ENCODE peak calls at places on chromosomes 13 and 19, in seven cellular contexts. P is fibroblast of lung, U is T-helper 9 cell, C is sciatic nerve, S is type B pancreatic cell, Y is H7, T is activated B cell treated with CpG ODN at 0.5 μM for 24 hours. G is an unnamed sample.
A peak's percentile ranks its signal among the peaks of the same experiment; 100 is the strongest.

GRCh38 chr13:25732146-25732865 is 319.5 kb downstream of the SHISA2 start:
- DNase-seq in P (peak; percentile 87), U (no peak), C (no peak), T (no peak), Y (no peak), S (no peak), G (no peak)

GRCh38 chr19:55272142-55272541 is 7.8 kb downstream of the HSPBP1 start:
- DNase-seq in S (no peak), U (no peak), T (no peak), C (no peak), P (no peak), Y (peak; percentile 55), G (no peak)

GRCh38 chr19:45385392-45386221 is 15.2 kb upstream of the ERCC2 start:
- DNase-seq in T (no peak), Y (peak; percentile 80), P (no peak), S (no peak), C (no peak), U (no peak), G (no peak)

GRCh38 chr19:54517483-54517882 is 14.9 kb downstream of the LAIR2 start:
- DNase-seq in U (peak; percentile 44), Y (peak; percentile 28), S (no peak), T (peak; percentile 30), C (no peak), P (peak; percentile 27), G (peak; percentile 29)

GRCh38 chr13:101155920-101156319 is 260.4 kb downstream of the NALCN start:
- DNase-seq in S (no peak), U (no peak), C (no peak), T (no peak), P (no peak), Y (no peak), G (no peak)

GRCh38 chr13:90416519-90416918 is 931.0 kb upstream of the MIR17HG start:
- DNase-seq in S (no peak), P (peak; percentile 94), Y (no peak), U (no peak), T (no peak), C (no peak), G (no peak)

GRCh38 chr13:41494202-41494601 is 36.9 kb downstream of the RGCC start:
- DNase-seq in S (no peak), Y (no peak), U (no peak), P (no peak), T (no peak), C (no peak), G (no peak)

GRCh38 chr19:49884109-49884508 is 6.6 kb downstream of the TBC1D17 start:
- DNase-seq in U (no peak), T (no peak), Y (no peak), P (no peak), S (no peak), C (peak; percentile 63), G (no peak)

GRCh38 chr13:73608157-73608516 is 526.1 kb downstream of the KLF12 start:
- DNase-seq in P (no peak), Y (no peak), S (no peak), T (no peak), U (no peak), C (no peak), G (no peak)

GRCh38 chr19:16627194-16627927 is 643 bp downstream of the MED26 start:
- DNase-seq in S (peak; percentile 73), U (peak; percentile 10), T (peak; percentile 24), C (peak; percentile 68), P (no peak), Y (no peak), G (no peak)

GRCh38 chr19:6453951-6454565 is 5.5 kb downstream of the SLC25A23 start:
- DNase-seq in P (no peak), C (no peak), S (no peak), T (no peak), Y (peak; percentile 9), U (no peak), G (no peak)

GRCh38 chr19:13610042-13610691 is 103.9 kb upstream of the CACNA1A start:
- DNase-seq in C (no peak), T (no peak), P (no peak), Y (peak; percentile 54), S (no peak), U (no peak), G (no peak)

GRCh38 chr13:50635504-50635903 is 208.0 kb downstream of the DLEU7 start:
- DNase-seq in Y (no peak), T (no peak), C (no peak), S (no peak), U (no peak), P (no peak), G (peak; percentile 59)

GRCh38 chr19:11019824-11020223 is 59.0 kb downstream of the SMARCA4 start:
- DNase-seq in S (no peak), T (no peak), U (no peak), P (peak; percentile 8), Y (peak; percentile 46), C (no peak), G (no peak)

GRCh38 chr13:28983661-28984060 is 163.5 kb downstream of the MTUS2 start:
- DNase-seq in P (no peak), S (no peak), T (no peak), Y (no peak), U (no peak), C (no peak), G (no peak)

GRCh38 chr19:958967-959685 is 25.0 kb upstream of the WDR18 start:
- DNase-seq in T (no peak), P (peak; percentile 70), C (no peak), Y (no peak), S (no peak), U (no peak), G (no peak)

GRCh38 chr13:39960206-39960605 is 304.7 kb downstream of the COG6 start:
- DNase-seq in P (no peak), U (no peak), C (no peak), S (no peak), Y (no peak), T (no peak), G (no peak)

GRCh38 chr13:76711515-76712182 is 174.6 kb downstream of the KCTD12 start:
- DNase-seq in P (peak; percentile 94), C (no peak), U (no peak), S (no peak), Y (no peak), T (no peak), G (no peak)

GRCh38 chr19:49836176-49837008 is 14.6 kb upstream of the PTOV1 start:
- DNase-seq in C (no peak), U (no peak), Y (peak; percentile 57), T (no peak), S (no peak), P (no peak), G (no peak)

GRCh38 chr19:5186293-5187050 is 154.1 kb downstream of the PTPRS start:
- DNase-seq in U (no peak), C (no peak), Y (no peak), P (peak; percentile 73), T (no peak), S (no peak), G (no peak)

GRCh38 chr19:30649934-30650614 is 277.9 kb downstream of the ZNF536 start:
- DNase-seq in S (peak; percentile 62), C (peak; percentile 66), P (peak; percentile 31), Y (peak; percentile 82), U (no peak), T (no peak), G (peak; percentile 10)

GRCh38 chr19:18610245-18610555 is 2.5 kb upstream of the TMEM59L start:
- DNase-seq in S (no peak), U (no peak), C (no peak), P (no peak), T (no peak), Y (peak; percentile 75), G (no peak)

GRCh38 chr19:10334340-10335148 is 1.2 kb upstream of the RAVER1 start:
- DNase-seq in Y (peak; percentile 96), T (no peak), U (peak; percentile 20), P (peak; percentile 94), C (peak; percentile 97), S (peak; percentile 92), G (no peak)

GRCh38 chr13:28958018-28958417 is 137.9 kb downstream of the MTUS2 start:
- DNase-seq in C (no peak), T (no peak), U (no peak), P (no peak), Y (no peak), S (no peak), G (no peak)

GRCh38 chr19:48644839-48645651 is 942 bp downstream of the CA11 start:
- DNase-seq in U (peak; percentile 63), P (peak; percentile 66), Y (peak; percentile 85), C (peak; percentile 85), T (peak; percentile 52), S (peak; percentile 76), G (peak; percentile 62)

GRCh38 chr13:56201834-56202233 is 938.9 kb upstream of the PRR20A start:
- DNase-seq in C (no peak), S (no peak), P (no peak), U (no peak), T (no peak), Y (no peak), G (no peak)

GRCh38 chr19:584240-585001 is 5.3 kb upstream of the HCN2 start:
- DNase-seq in C (no peak), P (no peak), U (peak; percentile 65), T (peak; percentile 72), Y (peak; percentile 98), S (no peak), G (no peak)

GRCh38 chr19:44855606-44856005 is 9.5 kb downstream of the NECTIN2 start:
- DNase-seq in T (no peak), U (no peak), C (no peak), S (no peak), P (no peak), Y (no peak), G (no peak)

GRCh38 chr19:48812094-48812929 is 1.5 kb upstream of the BCAT2 start:
- DNase-seq in S (peak; percentile 85), P (peak; percentile 70), U (peak; percentile 25), C (peak; percentile 89), T (peak; percentile 74), Y (peak; percentile 99), G (peak; percentile 60)

GRCh38 chr19:34274827-34275625 is 20.7 kb downstream of the GARRE1 start:
- DNase-seq in C (no peak), P (peak; percentile 97), S (no peak), T (no peak), Y (no peak), U (no peak), G (no peak)